ENCODE peak calls at places on chromosomes 5 and 9, in four cellular contexts. G, E, Y and B are unnamed samples.

GRCh38 chr5:55324006-55324405 is 16.2 kb downstream of the MTREX start:
- DNase-seq in G (no peak), E (no peak), Y (no peak), B (no peak)

GRCh38 chr5:109744261-109744660 is 54.5 kb downstream of the MAN2A1 start:
- DNase-seq in G (no peak), E (no peak), Y (no peak), B (no peak)

GRCh38 chr9:136604823-136605525 is 57.7 kb upstream of the EGFL7 start:
- DNase-seq in G (no peak), E (no peak), Y (no peak), B (no peak)

GRCh38 chr5:77630246-77631165 is 8.0 kb downstream of the OTP start:
- DNase-seq in G (no peak), E (no peak), Y (peak; percentile 16), B (no peak)

GRCh38 chr5:59956130-59956773 is 62.7 kb upstream of the PDE4D start:
- DNase-seq in G (no peak), E (no peak), Y (no peak), B (no peak)

GRCh38 chr5:132487841-132488555 is 2.6 kb downstream of the IRF1 start:
- DNase-seq in G (peak; percentile 55), E (no peak), Y (no peak), B (no peak)

GRCh38 chr5:40171971-40172370 is 507.7 kb upstream of the PTGER4 start:
- DNase-seq in G (no peak), E (peak; percentile 87), Y (peak; percentile 87), B (no peak)

GRCh38 chr5:16791036-16791705 is 144.9 kb downstream of the MYO10 start:
- DNase-seq in G (no peak), E (peak; percentile 70), Y (peak; percentile 64), B (no peak)

GRCh38 chr5:149156435-149157083 is 15.3 kb downstream of the ABLIM3 start:
- DNase-seq in G (no peak), E (no peak), Y (no peak), B (no peak)

GRCh38 chr9:131837316-131837715 is 97.4 kb upstream of the RAPGEF1 start:
- DNase-seq in G (no peak), E (no peak), Y (peak; percentile 4), B (no peak)
- TF ChIP-seq CTCF in G (no peak), E (no peak), Y (no peak), B (peak; percentile 32)

DNA sequence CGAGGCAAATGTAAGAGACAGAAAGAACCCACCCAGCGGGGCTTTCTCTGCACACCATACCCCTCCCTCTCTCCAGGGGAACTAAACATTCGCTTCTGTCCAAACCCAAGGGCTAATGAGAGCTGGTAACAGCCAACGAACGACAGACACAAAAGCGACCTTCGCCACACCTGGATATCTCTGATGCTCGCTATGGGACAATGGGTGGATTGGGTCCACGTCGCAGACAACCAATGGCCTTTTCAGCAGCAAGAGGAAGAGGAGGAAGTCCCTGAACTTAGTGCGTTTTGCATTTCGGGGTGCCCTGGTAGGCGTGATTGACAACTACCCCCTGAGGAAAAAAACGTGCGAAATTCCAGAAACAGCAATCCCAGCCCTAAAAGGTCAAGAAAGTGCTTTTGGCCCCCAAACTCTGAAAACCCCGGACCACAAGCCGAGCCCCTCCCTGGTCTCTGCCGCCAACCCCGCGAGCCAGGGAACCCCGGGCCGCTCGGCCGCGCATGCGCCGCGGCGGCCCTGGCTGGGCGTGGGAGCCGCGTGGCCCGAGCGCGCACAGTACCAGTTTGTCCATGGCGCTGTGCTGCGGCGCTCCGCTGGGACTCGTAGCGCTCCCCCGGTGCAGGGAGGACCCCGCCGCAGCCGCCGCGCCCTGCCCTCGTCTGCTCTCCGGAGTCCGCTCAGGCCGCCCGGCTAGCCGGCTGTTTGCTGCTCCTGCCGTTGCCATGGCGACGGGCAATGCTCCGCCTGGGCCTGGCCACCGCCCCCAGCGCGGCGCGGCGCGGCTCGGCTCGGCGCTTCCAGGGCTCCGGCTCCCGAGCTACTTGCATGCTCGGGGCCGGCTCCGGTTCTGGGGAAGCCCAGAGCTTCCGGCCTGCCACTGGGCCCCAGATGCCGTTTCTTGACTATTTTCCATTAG is 66.9 kb upstream of the DNAH5 start:
- DNase-seq in G (peak; percentile 87), E (peak; percentile 76), Y (peak; percentile 86), B (peak; percentile 92)
- TF ChIP-seq CTCF in G (no peak), E (no peak), Y (no peak), B (peak; percentile 28)

GRCh38 chr5:94154672-94155071 is 413.3 kb upstream of the POU5F2 start:
- DNase-seq in G (no peak), E (no peak), Y (no peak), B (no peak)

GRCh38 chr5:94157704-94158608 is 416.6 kb upstream of the POU5F2 start:
- DNase-seq in G (no peak), E (no peak), Y (no peak), B (no peak)

GRCh38 chr5:94153736-94154450 is 412.5 kb upstream of the POU5F2 start:
- DNase-seq in G (no peak), E (peak; percentile 60), Y (peak; percentile 26), B (no peak)

GRCh38 chr5:94159144-94159543 is 417.7 kb upstream of the POU5F2 start:
- DNase-seq in G (no peak), E (no peak), Y (no peak), B (no peak)
- TF ChIP-seq CTCF in G (no peak), E (peak; percentile 18), Y (no peak), B (no peak)

GRCh38 chr9:121325387-121325786 is 44.7 kb downstream of the STOM start:
- DNase-seq in G (peak; percentile 65), E (no peak), Y (no peak), B (no peak)

GRCh38 chr9:121326130-121326838 is 43.8 kb downstream of the STOM start:
- DNase-seq in G (peak; percentile 98), E (peak; percentile 96), Y (peak; percentile 65), B (no peak)

GRCh38 chr9:121323449-121324151 is 46.5 kb downstream of the STOM start:
- DNase-seq in G (peak; percentile 55), E (no peak), Y (no peak), B (no peak)

GRCh38 chr9:121324316-121324715 is 45.7 kb downstream of the STOM start:
- DNase-seq in G (peak; percentile 57), E (no peak), Y (no peak), B (no peak)

GRCh38 chr9:121324755-121325154 is 45.3 kb downstream of the STOM start:
- DNase-seq in G (peak; percentile 58), E (no peak), Y (no peak), B (no peak)
- TF ChIP-seq CTCF in G (no peak), E (no peak), Y (no peak), B (no peak)

GRCh38 chr5:12269164-12269563 is 364.9 kb upstream of the CTNND2 start:
- DNase-seq in G (no peak), E (no peak), Y (no peak), B (no peak)

GRCh38 chr5:12274236-12274635 is 370.0 kb upstream of the CTNND2 start:
- DNase-seq in G (no peak), E (no peak), Y (no peak), B (no peak)

GRCh38 chr5:12277504-12278192 is 373.4 kb upstream of the CTNND2 start:
- DNase-seq in G (no peak), E (no peak), Y (no peak), B (no peak)

GRCh38 chr5:12270914-12271313 is 366.7 kb upstream of the CTNND2 start:
- DNase-seq in G (no peak), E (no peak), Y (no peak), B (no peak)

DNA sequence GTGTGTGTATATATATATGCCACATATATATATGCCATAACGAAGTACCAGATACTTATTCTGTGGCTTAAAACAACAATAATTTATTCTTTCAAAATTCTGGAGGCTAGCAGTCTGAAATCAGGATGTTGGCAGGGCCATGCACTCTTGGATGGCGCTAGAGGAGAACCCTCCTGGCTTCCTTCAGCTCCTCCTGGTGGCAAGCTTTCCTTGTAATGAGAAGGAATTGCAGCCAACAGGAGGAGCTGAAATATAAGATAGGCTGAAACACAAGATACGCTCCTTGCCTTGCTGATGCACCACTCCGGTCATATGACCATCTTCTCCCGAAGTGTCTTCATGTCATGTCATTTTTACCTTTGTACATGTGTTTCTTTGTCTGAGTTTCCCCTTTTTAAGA is 368.1 kb upstream of the CTNND2 start:
- DNase-seq in G (no peak), E (no peak), Y (peak; percentile 36), B (no peak)
- TF ChIP-seq CTCF in G (no peak), E (no peak), Y (peak; percentile 27), B (peak; percentile 25)

GRCh38 chr5:181222630-181223040 is 446 bp upstream of the TRIM41 start:
- DNase-seq in G (no peak), E (no peak), Y (no peak), B (no peak)
- TF ChIP-seq CTCF in G (no peak), E (no peak), Y (no peak), B (peak; percentile 68)

GRCh38 chr5:66142417-66142816 is 1.7 kb upstream of the SREK1 start:
- DNase-seq in G (no peak), E (no peak), Y (no peak), B (no peak)

GRCh38 chr5:66139313-66139712 is 4.8 kb upstream of the SREK1 start:
- DNase-seq in G (no peak), E (no peak), Y (no peak), B (no peak)

GRCh38 chr5:66136053-66136452 is 8.0 kb upstream of the SREK1 start:
- DNase-seq in G (no peak), E (no peak), Y (no peak), B (no peak)

GRCh38 chr5:66134407-66134843 is 9.7 kb upstream of the SREK1 start:
- DNase-seq in G (no peak), E (no peak), Y (no peak), B (no peak)

DNA sequence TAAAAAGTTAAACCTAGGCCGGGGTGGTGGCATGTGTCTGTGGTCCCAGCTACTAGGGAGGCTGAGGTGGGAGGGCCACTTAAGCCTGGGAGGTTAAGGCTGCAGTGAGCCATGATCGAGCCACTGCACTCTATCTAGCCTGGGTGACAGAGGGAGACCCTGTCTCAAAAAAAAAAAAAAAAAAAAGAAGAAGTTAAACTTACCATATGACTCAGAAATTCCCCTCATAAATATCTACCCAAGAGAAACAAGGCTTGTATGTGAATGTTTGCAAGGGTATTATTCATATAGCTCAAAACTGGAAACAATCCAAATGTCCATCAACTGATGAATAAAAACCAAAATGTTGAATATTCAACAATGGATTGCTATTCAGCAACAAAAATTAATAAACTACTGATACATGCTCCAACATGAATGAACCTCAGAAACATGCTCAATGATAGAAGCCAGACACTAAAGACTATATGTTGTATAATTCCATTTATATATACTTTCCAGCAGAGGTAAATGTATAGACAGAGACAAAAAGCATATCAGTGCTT is 5.5 kb upstream of the SREK1 start:
- DNase-seq in G (no peak), E (no peak), Y (peak; percentile 42), B (no peak)
- TF ChIP-seq CTCF in G (no peak), E (no peak), Y (no peak), B (no peak)

DNA sequence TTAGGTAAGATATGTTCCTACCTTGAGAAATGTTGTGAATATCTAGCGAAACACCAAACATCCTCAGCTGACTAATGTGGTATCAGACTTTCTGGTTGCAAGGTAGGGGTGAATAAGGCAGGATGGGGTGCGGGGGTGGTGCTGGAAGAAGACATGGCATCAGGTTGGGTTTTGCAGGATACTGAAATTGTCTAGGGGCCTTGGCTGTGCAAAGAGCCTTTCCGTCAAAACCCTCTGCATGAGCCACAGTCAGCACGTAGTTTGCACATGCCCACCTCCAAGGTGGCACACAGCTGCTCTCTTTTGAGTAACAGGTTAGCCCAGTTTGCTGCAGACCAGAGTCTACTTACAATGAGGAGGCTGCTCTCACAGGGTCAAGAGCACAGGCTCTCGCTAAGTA is 42.0 kb downstream of the SFXN1 start:
- DNase-seq in G (no peak), E (no peak), Y (no peak), B (no peak)
- TF ChIP-seq CTCF in G (no peak), E (no peak), Y (no peak), B (no peak)

GRCh38 chr5:36389245-36389644 is 87.5 kb upstream of the RANBP3L start:
- DNase-seq in G (no peak), E (peak; percentile 77), Y (no peak), B (no peak)
- TF ChIP-seq CTCF in G (no peak), E (no peak), Y (no peak), B (no peak)